ENCODE peak calls at places on chromosomes 3 and 15, in ten cellular contexts. U is dorsolateral prefrontal cortex; F is CD8-positive, alpha-beta memory T cell; A is caudate nucleus; M is stomach; O is uterus; S is cardiac muscle cell; G is psoas muscle; T is HL-60; N is SJSA1. L is an unnamed sample.

GRCh38 chr3:154229217-154229590 is 95.1 kb downstream of the DHX36 start:
- DNase-seq in U (no peak), F (no peak), A (no peak), M (no peak), O (no peak), S (no peak), G (no peak), T (no peak), N (no peak), L (no peak)

GRCh38 chr15:98874773-98875172 is 132.8 kb downstream of the PGPEP1L start:
- DNase-seq in U (no peak), F (no peak), A (no peak), M (no peak), O (no peak), S (no peak), G (no peak), T (peak; percentile 50), N (no peak), L (no peak)

GRCh38 chr3:56799251-56799882 is 2.4 kb downstream of the ARHGEF3 start:
- DNase-seq in U (no peak), F (peak; percentile 74), A (peak; percentile 15), M (no peak), O (no peak), S (peak; percentile 82), G (no peak), T (no peak), N (no peak), L (peak; percentile 30)

GRCh38 chr3:130737622-130738021 is 9.0 kb downstream of the PIK3R4 start:
- DNase-seq in U (no peak), F (no peak), A (no peak), M (no peak), O (no peak), S (peak; percentile 3), G (no peak), T (no peak), N (no peak), L (no peak)

GRCh38 chr3:30730967-30731366 is 124.6 kb downstream of the TGFBR2 start:
- DNase-seq in U (no peak), F (no peak), A (no peak), M (no peak), O (no peak), S (no peak), G (no peak), T (no peak), N (no peak), L (no peak)

GRCh38 chr15:42404461-42405235 is 45.3 kb downstream of the CAPN3 start:
- DNase-seq in U (peak; percentile 89), F (no peak), A (peak; percentile 86), M (no peak), O (no peak), S (no peak), G (peak; percentile 36), T (no peak), N (no peak), L (no peak)

GRCh38 chr3:46948830-46949671 is 27.5 kb downstream of the CCDC12 start:
- DNase-seq in U (no peak), F (no peak), A (no peak), M (peak; percentile 60), O (no peak), S (no peak), G (no peak), T (peak; percentile 64), N (no peak), L (no peak)

GRCh38 chr3:15610083-15610482 is 8.5 kb downstream of the BTD start:
- DNase-seq in U (no peak), F (no peak), A (no peak), M (peak; percentile 53), O (no peak), S (peak; percentile 91), G (peak; percentile 74), T (peak; percentile 91), N (no peak), L (peak; percentile 71)

GRCh38 chr3:139104062-139104461 is 59.4 kb upstream of the PRR23C start:
- DNase-seq in U (no peak), F (no peak), A (no peak), M (no peak), O (no peak), S (no peak), G (no peak), T (no peak), N (no peak), L (no peak)

GRCh38 chr15:68434021-68434420 is 2.1 kb upstream of the ITGA11 start:
- DNase-seq in U (no peak), F (no peak), A (no peak), M (no peak), O (no peak), S (no peak), G (no peak), T (no peak), N (peak; percentile 29), L (no peak)

GRCh38 chr3:49805367-49805782 is 2.3 kb downstream of the INKA1 start:
- DNase-seq in U (peak; percentile 48), F (no peak), A (peak; percentile 12), M (peak; percentile 83), O (peak; percentile 89), S (peak; percentile 98), G (peak; percentile 87), T (peak; percentile 88), N (no peak), L (no peak)

DNA sequence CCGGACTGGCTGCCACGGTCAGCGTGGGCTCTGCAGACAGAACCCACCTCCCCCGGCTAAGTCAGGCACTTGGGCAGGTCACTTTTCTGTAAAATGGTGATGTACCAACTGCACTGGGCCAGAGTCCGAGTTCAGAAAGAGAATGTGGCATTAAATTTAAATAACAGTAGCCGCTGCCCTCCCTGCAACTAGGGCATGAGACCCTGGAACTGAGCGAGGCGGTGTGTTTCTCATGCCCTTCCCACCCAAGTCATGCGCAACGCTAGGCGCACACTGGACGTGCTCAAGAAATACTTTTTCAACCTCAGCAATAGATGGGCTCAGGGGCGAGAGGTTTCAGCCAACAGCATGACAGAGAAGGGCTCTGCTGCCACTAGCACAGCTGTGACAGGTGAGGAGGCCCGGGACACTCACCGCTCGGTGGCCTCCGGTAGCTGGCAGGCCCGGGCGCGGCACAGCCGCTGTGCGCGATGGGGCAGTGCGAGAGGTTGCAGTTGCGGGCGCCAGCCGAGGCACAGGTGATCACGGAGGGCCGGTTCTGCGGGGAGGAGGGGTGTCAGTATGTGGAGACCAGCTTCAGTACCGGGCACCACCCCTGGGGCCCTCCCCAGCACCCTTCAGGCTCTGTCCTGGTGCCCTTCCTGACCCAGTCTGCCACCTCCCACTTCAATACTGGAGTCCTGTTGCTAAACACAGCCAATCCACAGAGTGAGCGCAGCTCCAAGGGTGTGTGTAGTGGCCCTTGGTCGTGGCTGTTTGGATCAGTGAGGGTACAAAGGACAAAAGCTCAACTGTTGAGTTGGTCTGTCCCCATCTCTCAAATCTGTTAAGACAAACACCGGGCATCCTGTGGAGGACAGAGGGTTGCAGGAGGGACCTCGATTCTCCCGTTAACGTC is 84.5 kb downstream of the VGLL4 start:
- DNase-seq in U (no peak), F (no peak), A (no peak), M (no peak), O (no peak), S (no peak), G (no peak), T (no peak), N (no peak), L (no peak)
- H3K27ac ChIP-seq in U (peak overlapping the region; percentile 80), F (no peak overlapping the region), A (peak overlapping the region; percentile 31), M (no peak overlapping the region), O (peak overlapping the region; percentile 79), S (peak overlapping the region; percentile 76), G (peak overlapping the region; percentile 62), T (no peak overlapping the region), N (no peak overlapping the region), L (peak overlapping the region; percentile 86)

GRCh38 chr15:40238481-40238926 is 359 bp upstream of the PAK6 start:
- DNase-seq in U (no peak), F (no peak), A (peak; percentile 57), M (peak; percentile 20), O (no peak), S (no peak), G (no peak), T (no peak), N (no peak), L (no peak)

GRCh38 chr15:40240619-40241304 is 1.9 kb downstream of the PAK6 start:
- DNase-seq in U (no peak), F (no peak), A (no peak), M (peak; percentile 24), O (no peak), S (no peak), G (no peak), T (no peak), N (no peak), L (peak; percentile 60)

GRCh38 chr15:40241305-40242215 is 2.7 kb downstream of the PAK6 start:
- DNase-seq in U (no peak), F (no peak), A (no peak), M (peak; percentile 15), O (no peak), S (no peak), G (no peak), T (no peak), N (no peak), L (no peak)

GRCh38 chr15:40239671-40240618 is 1.1 kb downstream of the PAK6 start:
- DNase-seq in U (peak; percentile 42), F (no peak), A (no peak), M (peak; percentile 22), O (no peak), S (no peak), G (no peak), T (no peak), N (no peak), L (peak; percentile 79)

DNA sequence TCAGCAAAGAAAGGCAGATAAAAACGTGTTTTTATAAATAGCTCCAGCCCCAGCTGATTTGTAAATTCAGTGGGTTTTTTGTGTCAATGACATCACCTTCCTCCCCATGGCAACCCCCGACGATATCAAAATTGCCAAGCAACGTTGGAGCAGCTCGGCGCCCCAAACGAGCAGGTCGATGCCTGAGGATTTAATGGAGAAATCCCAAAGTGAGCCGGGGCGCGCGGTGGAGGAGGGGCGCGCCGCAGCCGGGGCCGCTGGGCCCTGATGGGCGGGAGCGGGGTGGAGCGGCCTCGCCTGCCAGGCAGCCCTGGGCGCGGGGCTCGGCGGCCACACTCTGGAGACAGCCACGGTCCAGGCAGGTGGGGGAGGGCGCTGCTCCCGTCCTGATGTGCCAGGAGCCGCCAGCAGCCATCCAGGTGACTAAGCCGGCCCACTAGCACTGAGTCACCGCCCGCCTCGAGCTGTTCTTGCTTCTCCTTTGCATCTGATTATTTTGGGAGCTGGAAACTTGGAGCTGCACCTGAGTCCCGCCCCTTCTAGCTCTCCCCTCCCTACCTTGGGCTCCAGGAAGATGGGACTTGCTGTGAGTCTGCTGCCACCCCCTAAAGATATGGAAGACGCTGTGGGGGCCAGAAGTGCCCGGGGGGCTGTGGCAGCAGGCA is at the start of gene PAK6:
- DNase-seq in U (peak; percentile 87), F (no peak), A (peak; percentile 86), M (peak; percentile 84), O (peak; percentile 59), S (peak; percentile 44), G (no peak), T (no peak), N (no peak), L (peak; percentile 97)
- H3K27ac ChIP-seq in U (peak within 1 kb of the TSS; percentile 83), F (no peak within 1 kb of the TSS), A (peak within 1 kb of the TSS; percentile 78), M (no peak within 1 kb of the TSS), O (no peak within 1 kb of the TSS), S (no peak within 1 kb of the TSS), G (no peak within 1 kb of the TSS), T (no peak within 1 kb of the TSS), N (no peak within 1 kb of the TSS), L (peak within 1 kb of the TSS; percentile 100)

GRCh38 chr15:34987182-34987488 is 952 bp downstream of the ZNF770 start:
- DNase-seq in U (no peak), F (no peak), A (no peak), M (no peak), O (no peak), S (no peak), G (no peak), T (no peak), N (no peak), L (no peak)
- H3K27ac ChIP-seq in U (no peak overlapping the region), F (peak overlapping the region; percentile 98), A (no peak overlapping the region), M (no peak overlapping the region), O (peak overlapping the region; percentile 95), S (peak overlapping the region; percentile 98), G (peak overlapping the region; percentile 98), T (peak overlapping the region; percentile 96), N (no peak overlapping the region), L (no peak overlapping the region)

GRCh38 chr3:177318559-177318958 is 121.3 kb upstream of the TBL1XR1 start:
- DNase-seq in U (no peak), F (no peak), A (no peak), M (no peak), O (no peak), S (no peak), G (no peak), T (no peak), N (no peak), L (no peak)
- H3K27ac ChIP-seq in U (no peak overlapping the region), F (no peak overlapping the region), A (no peak overlapping the region), M (no peak overlapping the region), O (no peak overlapping the region), S (no peak overlapping the region), G (no peak overlapping the region), T (no peak overlapping the region), N (no peak overlapping the region), L (no peak overlapping the region)